ENCODE peak calls at places on chromosomes 1 and 21, in eight cellular contexts. E is activated T-cell treated with anti-CD3 and anti-CD28 coated beads, Interleukin-2, amount 50 U/mL, for 72 hours; C is DMS153; Q is dermis blood vessel endothelial cell; I is upper lobe of left lung; B is heart left ventricle; M is activated CD8-positive, alpha-beta T cell treated with anti-CD3 and anti-CD28 coated beads for 36 hours; S is SHP77. U is an unnamed sample.

GRCh38 chr1:235631816-235632215 is 17.8 kb downstream of the GNG4 start:
- DNase-seq in Q (no peak), B (no peak), C (no peak), I (no peak), M (no peak), S (no peak), E (no peak), U (no peak)

GRCh38 chr1:29675481-29676263 is 439.4 kb downstream of the PTPRU start:
- DNase-seq in M (no peak), I (no peak), E (no peak), B (no peak), Q (peak), C (peak), S (no peak), U (no peak)

GRCh38 chr1:167477962-167478361 is 40.4 kb downstream of the CD247 start:
- DNase-seq in S (no peak), B (no peak), C (no peak), M (no peak), I (no peak), E (no peak), Q (no peak), U (no peak)

GRCh38 chr1:152109998-152110294 is 5.3 kb downstream of the TCHH start:
- DNase-seq in Q (no peak), B (no peak), M (no peak), C (no peak), E (no peak), S (peak), I (no peak), U (no peak)

GRCh38 chr1:76511226-76511625 is 356.1 kb upstream of the ST6GALNAC5 start:
- DNase-seq in I (no peak), C (peak), S (no peak), E (peak), B (no peak), Q (no peak), M (no peak), U (peak)

GRCh38 chr1:32307313-32307712 is 15.4 kb downstream of the HDAC1 start:
- DNase-seq in I (no peak), B (no peak), S (no peak), M (no peak), E (no peak), C (no peak), Q (no peak), U (no peak)

GRCh38 chr1:117616967-117617366 is 11.1 kb downstream of the TENT5C start:
- DNase-seq in Q (no peak), C (no peak), B (no peak), S (no peak), E (no peak), I (no peak), M (no peak), U (no peak)

GRCh38 chr1:1748686-1749321 is 24.6 kb upstream of the CDK11A start:
- DNase-seq in I (peak), M (no peak), E (no peak), B (peak), S (no peak), Q (no peak), C (peak), U (no peak)

GRCh38 chr1:39872698-39873097 is 10.6 kb downstream of the TRIT1 start:
- DNase-seq in I (no peak), B (no peak), Q (no peak), M (no peak), S (no peak), E (no peak), C (peak), U (no peak)

GRCh38 chr1:225880210-225880584 is 2.0 kb downstream of the TMEM63A start:
- DNase-seq in Q (no peak), S (peak), M (no peak), B (peak), C (peak), E (no peak), I (no peak), U (no peak)

GRCh38 chr1:11281518-11282331 is 8.7 kb downstream of the UBIAD1 start:
- DNase-seq in I (no peak), S (no peak), Q (peak), M (no peak), C (no peak), B (no peak), E (no peak), U (no peak)

GRCh38 chr21:17613242-17613676 is 558 bp upstream of the BTG3 start:
- DNase-seq in E (no peak), M (no peak), Q (peak), C (peak), S (no peak), B (peak), I (peak), U (peak)

GRCh38 chr21:35227774-35228173 is 178.7 kb upstream of the RUNX1 start:
- DNase-seq in Q (no peak), C (peak), I (no peak), E (no peak), B (no peak), M (no peak), S (peak), U (no peak)

GRCh38 chr21:38178653-38179503 is 77.9 kb upstream of the KCNJ15 start:
- DNase-seq in S (no peak), M (no peak), C (no peak), I (no peak), Q (no peak), B (no peak), E (no peak), U (no peak)

GRCh38 chr1:2638466-2639115 is 5.8 kb upstream of the MMEL1 start:
- DNase-seq in M (no peak), Q (no peak), B (no peak), S (no peak), E (no peak), I (peak), C (no peak), U (no peak)